ENCODE peak calls at places on chromosome 11, in seven cellular contexts. K, Z, A, M, F, R and J are unnamed samples. For H3K36me3, the result is how much of the 10 kb centered on the place peaks cover.

GRCh38 chr11:44596541-44597276 is 31.2 kb downstream of the CD82 start:
- DNase-seq in F (peak), Z (peak), M (no peak), A (no peak), R (peak), K (no peak), J (peak)

GRCh38 chr11:95301497-95301896 is 70.5 kb upstream of the SESN3 start:
- DNase-seq in R (peak), M (no peak), A (no peak), F (no peak), Z (no peak), K (no peak), J (peak)

GRCh38 chr11:133271206-133271605 is 261.1 kb downstream of the OPCML start:
- DNase-seq in R (no peak), K (no peak), F (no peak), Z (no peak), A (no peak), M (no peak), J (no peak)

GRCh38 chr11:45857834-45858492 is 10.7 kb downstream of the CRY2 start:
- DNase-seq in M (peak), K (no peak), Z (no peak), A (peak), F (no peak), R (peak), J (peak)

GRCh38 chr11:121930004-121930965 is 185.7 kb downstream of the BLID start:
- DNase-seq in A (no peak), M (peak), K (no peak), Z (no peak), R (peak), F (no peak), J (no peak)

GRCh38 chr11:40514124-40514523 is 945.3 kb downstream of the LRRC4C start:
- DNase-seq in Z (no peak), F (no peak), M (no peak), R (peak), A (no peak), K (no peak), J (peak)

GRCh38 chr11:55345306-55345705 is 2.3 kb downstream of the OR4A16 start:
- DNase-seq in F (no peak), K (no peak), A (no peak), Z (no peak), R (no peak), M (no peak), J (no peak)

GRCh38 chr11:104826772-104827171 is 71.5 kb downstream of the CASP12 start:
- DNase-seq in Z (no peak), M (no peak), R (no peak), K (no peak), A (no peak), F (no peak), J (no peak)

GRCh38 chr11:47355283-47356128 is 3.0 kb upstream of the MYBPC3 start:
- DNase-seq in M (peak), R (peak), K (peak), Z (peak), A (peak), F (no peak), J (peak)

GRCh38 chr11:75474878-75475766 is 42.1 kb upstream of the KLHL35 start:
- DNase-seq in R (peak), F (no peak), A (no peak), Z (peak), K (peak), M (peak), J (no peak)

GRCh38 chr11:120931057-120931779 is 92.7 kb upstream of the TBCEL start:
- DNase-seq in F (peak), M (no peak), K (no peak), Z (no peak), R (no peak), A (no peak), J (no peak)

GRCh38 chr11:9208726-9209501 is 56.2 kb downstream of the DENND5A start:
- DNase-seq in R (peak), A (no peak), Z (peak), M (no peak), K (no peak), F (no peak), J (no peak)

GRCh38 chr11:133408936-133409335 is 123.4 kb downstream of the OPCML start:
- DNase-seq in Z (no peak), K (no peak), M (no peak), F (no peak), A (no peak), R (no peak), J (no peak)

GRCh38 chr11:73787051-73787642 is 527 bp upstream of the MRPL48 start:
- DNase-seq in M (no peak), R (no peak), F (no peak), A (no peak), K (no peak), Z (no peak), J (no peak)

GRCh38 chr11:34012734-34013133 is 38.8 kb upstream of the CAPRIN1 start:
- DNase-seq in R (no peak), A (no peak), M (no peak), K (no peak), Z (no peak), F (no peak), J (no peak)

GRCh38 chr11:69008774-69009440 is 4.1 kb downstream of the MRGPRF start:
- DNase-seq in A (peak), F (no peak), Z (no peak), R (peak), M (peak), K (peak), J (peak)

GRCh38 chr11:16261836-16262644 is 94.3 kb downstream of the SOX6 start:
- DNase-seq in R (no peak), A (no peak), K (no peak), Z (no peak), M (no peak), F (no peak), J (no peak)

GRCh38 chr11:34977039-34977906 is 60.9 kb downstream of the PDHX start:
- DNase-seq in F (no peak), Z (no peak), R (peak), A (no peak), K (no peak), M (no peak), J (peak)

GRCh38 chr11:44793350-44794090 is 66.8 kb downstream of the TSPAN18 start:
- DNase-seq in M (peak), R (peak), Z (no peak), A (no peak), F (no peak), K (no peak), J (no peak)

GRCh38 chr11:59600636-59601035 is 14.9 kb downstream of the OSBP start:
- DNase-seq in K (no peak), F (no peak), M (no peak), Z (no peak), R (no peak), A (no peak), J (no peak)

GRCh38 chr11:64877390-64878222 is 815 bp downstream of the EHD1 start:
- DNase-seq in M (peak), A (no peak), R (no peak), K (no peak), Z (no peak), F (no peak), J (no peak)

GRCh38 chr11:85967457-85967856 is 101.4 kb downstream of the PICALM start:
- DNase-seq in M (no peak), Z (no peak), F (no peak), R (no peak), A (no peak), K (no peak), J (no peak)

GRCh38 chr11:47373876-47374820 is 4.2 kb downstream of the SPI1 start:
- DNase-seq in F (peak), R (peak), Z (peak), M (peak), K (peak), A (peak), J (peak)

GRCh38 chr11:111836162-111836561 is 35.2 kb downstream of the ALG9 start:
- DNase-seq in A (no peak), M (no peak), K (no peak), R (no peak), Z (no peak), F (no peak), J (no peak)

GRCh38 chr11:132886335-132886734 is 646.0 kb downstream of the OPCML start:
- DNase-seq in A (no peak), Z (peak), R (peak), F (no peak), M (no peak), K (no peak), J (peak)

GRCh38 chr11:81870815-81871214 is 862.8 kb downstream of the FAM181B start:
- DNase-seq in F (no peak), M (no peak), K (no peak), R (no peak), A (no peak), Z (no peak), J (no peak)

GRCh38 chr11:37973926-37974325 is 1375.9 kb upstream of the RAG2 start:
- DNase-seq in Z (no peak), F (no peak), A (no peak), K (no peak), M (no peak), R (peak), J (no peak)

GRCh38 chr11:66745356-66746235 is 16.6 kb upstream of the SPTBN2 start:
- DNase-seq in R (no peak), A (no peak), K (no peak), F (peak), M (no peak), Z (peak), J (peak)

GRCh38 chr11:3228445-3228829 is 3.8 kb downstream of the MRGPRE start:
- DNase-seq in A (no peak), F (no peak), K (no peak), M (no peak), R (no peak), Z (no peak), J (no peak)

GRCh38 chr11:120147094-120147949 is 9.4 kb upstream of the TRIM29 start:
- DNase-seq in A (no peak), Z (no peak), M (no peak), K (no peak), R (no peak), F (no peak), J (no peak)

GRCh38 chr11:77471520-77472234 is 2.2 kb downstream of the PAK1 start:
- DNase-seq in R (no peak), M (no peak), K (no peak), A (no peak), Z (peak), F (peak), J (no peak)

GRCh38 chr11:1766719-1767398 is 3.1 kb upstream of the CTSD start:
- DNase-seq in F (no peak), Z (no peak), R (no peak), K (no peak), A (peak), M (no peak), J (no peak)

GRCh38 chr11:119339581-119340334 is 925 bp downstream of the C1QTNF5 start:
- DNase-seq in F (no peak), K (no peak), A (peak), R (peak), M (peak), Z (peak), J (peak)

GRCh38 chr11:101583180-101584128 is at the start of gene TRPC6:
- DNase-seq in M (peak), R (peak), F (no peak), Z (peak), K (peak), A (no peak), J (peak)

GRCh38 chr11:120929664-120930154 is 94.2 kb upstream of the TBCEL start:
- DNase-seq in A (no peak), F (peak), R (peak), K (peak), Z (peak), M (peak), J (peak)

GRCh38 chr11:44634401-44635281 is 69.2 kb downstream of the CD82 start:
- DNase-seq in K (peak), R (peak), A (peak), M (peak), Z (peak), F (no peak), J (peak)

GRCh38 chr11:108588287-108588686 is 5.3 kb downstream of the EXPH5 start:
- DNase-seq in K (no peak), R (no peak), F (no peak), M (no peak), A (no peak), Z (no peak), J (no peak)

GRCh38 chr11:92886243-92886905 is 83.1 kb upstream of the MTNR1B start:
- DNase-seq in M (no peak), F (peak), A (no peak), R (peak), K (peak), Z (peak), J (peak)

DNA sequence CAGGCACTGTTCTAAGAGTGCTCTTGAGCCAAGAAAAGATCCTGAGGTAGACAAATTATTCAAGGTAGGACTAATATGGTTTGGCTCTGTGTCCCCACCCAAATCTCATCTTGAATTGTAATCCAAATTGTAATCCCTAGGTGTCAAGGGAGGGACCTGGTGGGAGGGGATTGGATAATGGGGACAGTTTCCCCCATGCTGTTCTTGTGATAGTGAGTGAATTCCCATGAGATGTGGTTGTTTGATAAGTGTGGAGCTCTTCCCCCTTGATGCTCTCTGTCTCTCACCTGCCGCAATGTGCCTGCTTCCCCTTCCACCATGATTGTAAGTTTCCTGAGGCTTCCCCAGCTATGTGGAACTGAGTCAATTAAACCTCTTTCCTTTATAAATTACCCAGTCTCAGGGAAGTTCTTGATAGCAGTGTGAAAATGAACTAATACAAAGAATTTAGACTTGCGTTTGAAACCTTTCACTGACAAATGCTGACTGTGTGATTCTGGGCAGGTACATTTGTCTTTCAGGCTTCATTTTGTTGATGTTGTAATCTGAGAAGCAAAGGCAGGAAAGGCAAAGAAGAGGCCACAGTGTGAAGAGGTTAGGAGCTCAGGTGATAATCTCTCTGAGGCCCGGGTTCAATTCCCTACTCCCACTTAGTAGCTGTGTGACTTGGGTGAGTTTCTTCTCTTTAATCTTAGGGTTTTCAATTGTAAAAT is 115.8 kb upstream of the PAX6 start:
- DNase-seq in K (no peak), M (no peak), F (no peak), R (no peak), Z (no peak), A (no peak), J (no peak)
- H3K4me3 ChIP-seq in K (no peak), M (no peak), F (no peak), R (no peak), Z (no peak), A (no peak), J (no peak)

GRCh38 chr11:13378316-13378715 is 84.7 kb downstream of the BTBD10 start:
- DNase-seq in F (no peak), R (no peak), A (no peak), Z (no peak), K (no peak), M (no peak), J (no peak)

GRCh38 chr11:13380731-13381130 is 82.3 kb downstream of the BTBD10 start:
- DNase-seq in K (no peak), A (no peak), F (no peak), Z (no peak), R (no peak), M (no peak), J (no peak)

GRCh38 chr11:13375798-13376197 is 87.2 kb downstream of the BTBD10 start:
- DNase-seq in F (no peak), M (no peak), K (no peak), A (no peak), R (no peak), Z (no peak), J (no peak)

GRCh38 chr11:13376838-13377237 is 86.2 kb downstream of the BTBD10 start:
- DNase-seq in M (peak), K (no peak), Z (no peak), R (no peak), F (no peak), A (no peak), J (no peak)

DNA sequence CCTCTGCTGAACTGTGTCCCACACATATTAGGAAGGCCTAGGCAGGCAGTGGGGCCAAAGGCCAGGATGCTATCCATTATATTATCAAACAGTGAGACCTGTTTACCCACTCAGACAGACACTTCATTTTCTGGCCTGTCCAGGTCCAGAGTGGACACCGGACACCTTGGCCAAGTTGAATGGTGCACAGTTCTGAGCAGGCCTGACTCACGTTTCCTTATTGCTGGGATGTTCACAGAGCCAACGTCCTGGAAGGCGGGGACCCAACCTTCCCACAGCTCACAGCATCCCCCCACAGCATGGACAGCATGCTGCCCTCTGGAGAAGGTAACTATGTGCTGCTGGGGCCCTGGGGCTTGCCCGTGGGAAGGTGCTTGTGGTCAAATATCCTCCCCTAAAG is 86.6 kb downstream of the BTBD10 start:
- DNase-seq in A (no peak), Z (no peak), K (no peak), R (no peak), F (no peak), M (no peak), J (no peak)
- H3K36me3 ChIP-seq in A (half or more), Z (under half), K (half or more), R (under half), F (under half), M (under half), J (under half)

DNA sequence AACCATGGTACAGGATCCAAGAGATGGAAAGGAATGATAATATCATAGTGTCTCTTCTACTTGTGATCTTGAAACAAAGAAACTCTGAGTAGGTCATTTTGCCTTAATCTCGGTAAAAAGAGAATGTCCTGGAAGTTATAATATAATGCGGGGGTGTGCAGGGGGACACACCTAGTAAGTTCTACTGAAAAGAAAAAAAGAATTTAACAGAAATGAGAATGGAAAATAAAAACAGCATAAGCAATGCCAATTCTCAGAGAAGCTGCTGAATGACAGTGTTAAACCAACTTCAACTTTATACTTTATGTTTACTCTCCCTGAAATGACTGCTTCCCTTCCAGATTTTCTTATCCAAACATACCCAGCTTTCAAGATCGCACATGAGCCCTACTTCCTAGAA is 2.0 kb downstream of the HPS5 start:
- DNase-seq in M (no peak), R (no peak), Z (no peak), A (no peak), F (no peak), K (no peak), J (no peak)
- H3K4me3 ChIP-seq in M (no peak), R (no peak), Z (no peak), A (no peak), F (peak), K (no peak), J (no peak)

GRCh38 chr11:72712168-72712721 is 38.0 kb upstream of the PDE2A start:
- DNase-seq in A (peak), R (peak), Z (no peak), K (no peak), M (peak), F (no peak), J (no peak)

GRCh38 chr11:72709478-72710238 is 35.4 kb upstream of the PDE2A start:
- DNase-seq in M (peak), K (no peak), Z (no peak), F (no peak), R (no peak), A (no peak), J (no peak)

GRCh38 chr11:72710278-72710677 is 36.1 kb upstream of the PDE2A start:
- DNase-seq in A (no peak), Z (no peak), F (no peak), M (peak), K (no peak), R (no peak), J (no peak)

GRCh38 chr11:72712876-72713275 is 38.7 kb upstream of the PDE2A start:
- DNase-seq in R (no peak), F (no peak), Z (no peak), M (peak), A (no peak), K (no peak), J (no peak)

DNA sequence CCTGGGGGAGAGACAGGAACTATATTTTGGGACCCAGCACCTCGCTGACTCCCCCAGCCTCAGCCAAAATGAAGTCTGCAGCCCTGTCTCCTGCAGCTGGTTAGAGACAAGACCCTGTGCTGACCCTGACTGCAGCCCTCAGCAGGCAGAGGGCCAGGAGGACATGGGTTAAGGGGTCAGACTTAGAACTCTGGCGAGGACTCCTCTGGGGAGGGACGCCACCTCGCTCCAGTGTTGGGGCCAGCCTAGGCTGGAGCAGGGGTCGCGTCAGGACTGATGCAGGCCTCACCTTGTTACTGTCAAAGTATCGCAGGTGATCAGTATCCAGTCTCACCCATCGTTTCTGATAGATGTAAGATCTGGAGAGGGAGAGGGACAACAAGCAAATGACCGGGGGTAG is 36.9 kb upstream of the PDE2A start:
- DNase-seq in K (no peak), Z (no peak), A (no peak), R (no peak), M (peak), F (no peak), J (no peak)
- H3K36me3 ChIP-seq in K (under half), Z (under half), A (under half), R (under half), M (under half), F (under half), J (under half)

DNA sequence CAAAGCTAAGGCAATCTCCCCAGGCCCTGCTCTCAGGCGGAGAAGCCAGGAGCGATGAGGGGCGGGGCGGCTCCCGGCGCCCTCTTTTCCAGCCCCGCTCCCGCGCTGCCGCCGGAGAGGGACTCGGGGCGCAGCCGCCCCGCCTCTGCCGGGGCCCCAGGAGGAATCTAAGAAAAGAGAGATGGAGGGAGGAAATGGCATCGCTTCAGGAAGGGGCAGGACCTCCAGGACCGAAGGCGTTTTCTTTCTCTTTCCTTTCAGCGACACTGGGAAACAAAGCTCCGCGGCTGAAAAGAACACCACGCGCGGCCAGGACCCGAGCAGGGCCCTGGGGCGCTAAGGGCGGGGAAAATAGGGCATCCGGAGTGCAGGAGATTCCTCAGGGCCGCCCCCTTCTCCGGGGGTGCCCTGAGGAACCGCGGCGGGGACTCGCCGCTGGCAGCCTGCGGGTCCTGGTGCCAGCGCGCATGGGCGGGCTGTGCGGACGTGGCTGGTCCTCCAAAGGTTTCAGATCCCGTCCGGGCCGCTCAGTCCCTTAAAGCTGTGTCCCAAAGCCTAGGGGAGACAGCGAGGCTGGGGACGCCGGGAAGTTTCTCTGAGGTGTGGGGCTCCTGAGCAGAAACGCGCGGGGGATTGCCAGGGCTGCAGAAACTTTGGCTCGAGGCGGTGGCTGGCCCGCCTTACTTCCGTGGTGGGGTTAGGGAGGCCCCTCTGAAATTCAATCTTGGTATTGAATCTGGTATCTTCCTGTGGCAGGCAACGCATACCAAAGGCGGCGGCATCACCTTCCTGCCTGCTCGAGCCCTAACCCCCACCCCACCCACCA is 2.8 kb upstream of the BSX start:
- DNase-seq in M (no peak), K (no peak), F (no peak), R (no peak), A (no peak), Z (peak), J (peak)
- H3K4me3 ChIP-seq in M (peak), K (peak), F (peak), R (peak), A (peak), Z (peak), J (peak)